ENCODE peak calls at places on chromosomes 4 and X, in six cellular contexts. One of them, this sample, is unnamed.

GRCh38 chr4:130029442-130029841 is 933.5 kb downstream of the C4orf33 start:
- DNase-seq in stomach: no peak
- DNase-seq in HAP-1: no peak
- DNase-seq in MM.1S: no peak
- DNase-seq in mesendoderm: peak; percentile 87
- DNase-seq in PC-3: no peak
- DNase-seq in this sample: no peak

GRCh38 chr4:152696764-152697250 is 17.0 kb upstream of the TMEM154 start:
- DNase-seq in PC-3: peak; percentile 82
- DNase-seq in stomach: peak; percentile 30
- DNase-seq in mesendoderm: no peak
- DNase-seq in HAP-1: no peak
- DNase-seq in MM.1S: peak; percentile 90
- DNase-seq in this sample: no peak

GRCh38 chr4:108900018-108900417 is 137.2 kb upstream of the ETNPPL start:
- DNase-seq in HAP-1: peak; percentile 22
- DNase-seq in MM.1S: no peak
- DNase-seq in stomach: no peak
- DNase-seq in mesendoderm: peak; percentile 76
- DNase-seq in PC-3: no peak
- DNase-seq in this sample: no peak

GRCh38 chr4:88104902-88105610 is 53.4 kb downstream of the ABCG2 start:
- DNase-seq in MM.1S: no peak
- DNase-seq in stomach: no peak
- DNase-seq in HAP-1: no peak
- DNase-seq in mesendoderm: no peak
- DNase-seq in PC-3: peak; percentile 91
- DNase-seq in this sample: no peak

GRCh38 chr4:136811496-136812077 is 720.7 kb downstream of the PCDH18 start:
- DNase-seq in MM.1S: no peak
- DNase-seq in HAP-1: no peak
- DNase-seq in mesendoderm: no peak
- DNase-seq in stomach: no peak
- DNase-seq in PC-3: no peak
- DNase-seq in this sample: no peak

GRCh38 chr4:518569-519083 is 19.6 kb downstream of the PIGG start:
- DNase-seq in PC-3: no peak
- DNase-seq in stomach: no peak
- DNase-seq in HAP-1: no peak
- DNase-seq in mesendoderm: no peak
- DNase-seq in MM.1S: no peak
- DNase-seq in this sample: no peak

GRCh38 chr4:174669278-174669677 is 147.0 kb upstream of the HPGD start:
- DNase-seq in mesendoderm: no peak
- DNase-seq in PC-3: peak; percentile 89
- DNase-seq in MM.1S: no peak
- DNase-seq in HAP-1: no peak
- DNase-seq in stomach: no peak
- DNase-seq in this sample: no peak

GRCh38 chr4:89023140-89023539 is 33.8 kb downstream of the FAM13A start:
- DNase-seq in stomach: no peak
- DNase-seq in mesendoderm: no peak
- DNase-seq in MM.1S: no peak
- DNase-seq in HAP-1: no peak
- DNase-seq in PC-3: no peak
- DNase-seq in this sample: no peak

GRCh38 chrX:123833387-123833786 is 26.5 kb upstream of the XIAP start:
- DNase-seq in PC-3: peak; percentile 83
- DNase-seq in HAP-1: peak; percentile 81
- DNase-seq in stomach: peak; percentile 64
- DNase-seq in MM.1S: peak; percentile 63
- DNase-seq in mesendoderm: peak; percentile 60
- DNase-seq in this sample: no peak

GRCh38 chr4:78610546-78611214 is 59.1 kb downstream of the ANXA3 start:
- DNase-seq in PC-3: no peak
- DNase-seq in mesendoderm: no peak
- DNase-seq in HAP-1: no peak
- DNase-seq in stomach: no peak
- DNase-seq in MM.1S: peak; percentile 74
- DNase-seq in this sample: no peak

GRCh38 chrX:15873566-15873965 is 19.0 kb upstream of the AP1S2 start:
- DNase-seq in mesendoderm: no peak
- DNase-seq in PC-3: no peak
- DNase-seq in MM.1S: no peak
- DNase-seq in stomach: no peak
- DNase-seq in HAP-1: no peak
- DNase-seq in this sample: no peak

GRCh38 chr4:141169391-141169790 is 36.1 kb upstream of the RNF150 start:
- DNase-seq in MM.1S: no peak
- DNase-seq in HAP-1: no peak
- DNase-seq in mesendoderm: no peak
- DNase-seq in stomach: no peak
- DNase-seq in PC-3: no peak
- DNase-seq in this sample: no peak

GRCh38 chr4:55251352-55251751 is 94.7 kb upstream of the SRD5A3 start:
- DNase-seq in PC-3: no peak
- DNase-seq in HAP-1: no peak
- DNase-seq in MM.1S: no peak
- DNase-seq in stomach: no peak
- DNase-seq in mesendoderm: peak; percentile 35
- DNase-seq in this sample: no peak

GRCh38 chrX:2500681-2501151 is at the start of the genes DHRSX and ZBED1:
- DNase-seq in mesendoderm: peak; percentile 48
- DNase-seq in PC-3: peak; percentile 9
- DNase-seq in HAP-1: peak; percentile 9
- DNase-seq in MM.1S: peak; percentile 27
- DNase-seq in stomach: peak; percentile 51
- DNase-seq in this sample: no peak

GRCh38 chrX:71098302-71098701 is 2.7 kb downstream of the FOXO4 start:
- DNase-seq in HAP-1: peak; percentile 39
- DNase-seq in stomach: peak; percentile 60
- DNase-seq in PC-3: peak; percentile 42
- DNase-seq in mesendoderm: peak; percentile 56
- DNase-seq in MM.1S: peak; percentile 55
- DNase-seq in this sample: no peak

GRCh38 chrX:46125139-46125538 is 420.1 kb downstream of the ZNF674 start:
- DNase-seq in MM.1S: peak; percentile 6
- DNase-seq in stomach: no peak
- DNase-seq in HAP-1: no peak
- DNase-seq in PC-3: no peak
- DNase-seq in mesendoderm: no peak
- DNase-seq in this sample: no peak

GRCh38 chr4:72318771-72319170 is 250.2 kb downstream of the ADAMTS3 start:
- DNase-seq in HAP-1: no peak
- DNase-seq in MM.1S: no peak
- DNase-seq in mesendoderm: no peak
- DNase-seq in PC-3: peak; percentile 75
- DNase-seq in stomach: no peak
- DNase-seq in this sample: no peak

GRCh38 chrX:42776195-42776594 is 1.8 kb downstream of the PPP1R2C start:
- DNase-seq in HAP-1: no peak
- DNase-seq in PC-3: no peak
- DNase-seq in mesendoderm: peak; percentile 11
- DNase-seq in stomach: no peak
- DNase-seq in MM.1S: no peak
- DNase-seq in this sample: no peak

GRCh38 chr4:113394730-113395530 is 345.5 kb downstream of the ANK2 start:
- DNase-seq in HAP-1: peak; percentile 68
- DNase-seq in PC-3: peak; percentile 92
- DNase-seq in stomach: peak; percentile 37
- DNase-seq in MM.1S: peak; percentile 83
- DNase-seq in mesendoderm: peak; percentile 87
- DNase-seq in this sample: no peak

GRCh38 chr4:39232100-39232499 is 49.8 kb downstream of the WDR19 start:
- DNase-seq in stomach: no peak
- DNase-seq in MM.1S: no peak
- DNase-seq in PC-3: no peak
- DNase-seq in HAP-1: no peak
- DNase-seq in mesendoderm: no peak
- DNase-seq in this sample: no peak

GRCh38 chr4:137307806-137308205 is 224.5 kb downstream of the PCDH18 start:
- DNase-seq in HAP-1: no peak
- DNase-seq in MM.1S: no peak
- DNase-seq in PC-3: peak; percentile 33
- DNase-seq in mesendoderm: no peak
- DNase-seq in stomach: no peak
- DNase-seq in this sample: no peak

GRCh38 chr4:105895324-105895608 is at the start of gene NPNT:
- DNase-seq in stomach: no peak
- DNase-seq in mesendoderm: no peak
- DNase-seq in PC-3: peak; percentile 51
- DNase-seq in MM.1S: peak; percentile 73
- DNase-seq in HAP-1: no peak
- DNase-seq in this sample: no peak

GRCh38 chrX:13759152-13759718 is 24.7 kb downstream of the OFD1 start:
- DNase-seq in MM.1S: no peak
- DNase-seq in PC-3: no peak
- DNase-seq in mesendoderm: no peak
- DNase-seq in HAP-1: no peak
- DNase-seq in stomach: no peak
- DNase-seq in this sample: no peak

GRCh38 chr4:39096847-39097246 is 34.8 kb downstream of the KLHL5 start:
- DNase-seq in stomach: no peak
- DNase-seq in MM.1S: no peak
- DNase-seq in PC-3: no peak
- DNase-seq in HAP-1: no peak
- DNase-seq in mesendoderm: no peak
- DNase-seq in this sample: no peak

DNA sequence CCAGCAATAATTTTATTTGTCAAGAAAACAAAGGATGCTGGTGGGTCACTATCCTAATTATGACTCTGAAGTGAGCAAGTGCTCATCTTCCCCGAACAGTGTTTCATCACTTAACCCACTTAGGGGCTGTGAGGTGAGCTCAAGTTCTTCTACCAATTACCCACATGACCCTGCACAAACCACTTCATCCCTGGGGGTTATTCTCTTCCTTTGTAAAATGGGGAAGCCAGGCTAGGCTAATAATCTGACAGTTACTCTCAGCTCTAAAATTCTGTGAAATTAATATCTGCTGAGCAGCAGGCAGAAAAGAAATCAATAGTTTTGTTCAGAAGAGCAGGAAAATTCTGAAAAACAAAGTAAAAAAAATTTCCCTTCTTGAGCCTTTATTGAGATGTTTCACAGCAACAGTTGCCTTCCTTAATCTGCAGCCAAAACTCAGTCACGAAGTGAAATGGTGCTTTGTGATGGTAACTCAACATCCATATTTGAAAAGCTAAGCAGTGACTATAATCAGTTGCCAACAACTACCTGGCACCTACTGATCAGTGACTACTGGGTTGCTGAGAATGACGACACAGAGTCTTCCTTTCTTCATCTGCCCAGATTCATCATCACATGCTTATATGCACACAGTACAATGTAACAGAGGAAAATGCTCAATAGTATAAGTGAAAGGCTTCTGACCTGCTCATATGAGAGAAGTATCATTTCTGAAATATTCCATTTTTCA is 24.1 kb downstream of the ATP8A1 start:
- DNase-seq in PC-3: no peak
- DNase-seq in stomach: no peak
- DNase-seq in MM.1S: no peak
- DNase-seq in HAP-1: no peak
- DNase-seq in mesendoderm: no peak
- DNase-seq in this sample: no peak
- H3K4me1 ChIP-seq in PC-3: peaks cover 20% of the 10 kb centered on the region
- H3K4me1 ChIP-seq in stomach: peaks cover 9% of the 10 kb centered on the region
- H3K4me1 ChIP-seq in MM.1S: peaks cover 14% of the 10 kb centered on the region
- H3K4me1 ChIP-seq in HAP-1: peaks cover 10% of the 10 kb centered on the region
- H3K4me1 ChIP-seq in mesendoderm: peaks cover 3% of the 10 kb centered on the region
- H3K4me1 ChIP-seq in this sample: no peaks in the 10 kb centered on the region

GRCh38 chrX:53547668-53548067 is 113.5 kb upstream of the HSD17B10 start:
- DNase-seq in PC-3: no peak
- DNase-seq in mesendoderm: no peak
- DNase-seq in MM.1S: no peak
- DNase-seq in HAP-1: no peak
- DNase-seq in stomach: no peak
- DNase-seq in this sample: no peak
- H3K36me3 ChIP-seq in PC-3: peaks cover 79% of the 10 kb centered on the region
- H3K36me3 ChIP-seq in mesendoderm: peaks cover 12% of the 10 kb centered on the region
- H3K36me3 ChIP-seq in MM.1S: no peaks in the 10 kb centered on the region
- H3K36me3 ChIP-seq in HAP-1: peaks cover 100% of the 10 kb centered on the region
- H3K36me3 ChIP-seq in stomach: peaks cover 99% of the 10 kb centered on the region
- H3K36me3 ChIP-seq in this sample: peaks cover 77% of the 10 kb centered on the region

GRCh38 chr4:150007512-150007911 is 70.7 kb upstream of the DCLK2 start:
- DNase-seq in PC-3: peak; percentile 27
- DNase-seq in HAP-1: no peak
- DNase-seq in stomach: no peak
- DNase-seq in mesendoderm: peak; percentile 89
- DNase-seq in MM.1S: no peak
- DNase-seq in this sample: no peak
- H3K4me1 ChIP-seq in PC-3: no peaks in the 10 kb centered on the region
- H3K4me1 ChIP-seq in HAP-1: peaks cover under 1% of the 10 kb centered on the region
- H3K4me1 ChIP-seq in stomach: no peaks in the 10 kb centered on the region
- H3K4me1 ChIP-seq in mesendoderm: peaks cover 4% of the 10 kb centered on the region
- H3K4me1 ChIP-seq in MM.1S: no peaks in the 10 kb centered on the region
- H3K4me1 ChIP-seq in this sample: no peaks in the 10 kb centered on the region

DNA sequence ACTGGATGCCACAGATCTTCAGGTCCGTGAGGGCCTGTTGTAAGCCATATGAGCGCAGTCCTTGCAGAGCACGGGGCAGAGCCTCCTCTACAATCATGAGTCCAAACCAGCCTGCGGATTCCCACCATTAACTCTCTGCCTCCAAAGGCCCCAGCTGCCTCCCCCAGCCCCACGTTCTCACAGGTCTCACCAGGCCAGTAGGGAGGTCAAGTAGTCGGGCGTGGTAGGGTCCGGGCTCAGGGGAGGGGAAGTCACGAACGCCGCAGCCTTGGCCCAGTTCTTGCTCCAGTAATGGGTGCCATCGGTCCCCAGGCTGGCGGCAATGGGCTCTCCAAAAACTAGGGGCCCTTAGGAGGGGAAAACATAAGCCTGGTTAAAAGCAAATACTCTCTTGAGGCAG is 53.6 kb downstream of the CRMP1 start:
- DNase-seq in MM.1S: no peak
- DNase-seq in stomach: no peak
- DNase-seq in PC-3: no peak
- DNase-seq in mesendoderm: no peak
- DNase-seq in HAP-1: no peak
- DNase-seq in this sample: peak; percentile 45
- H3K36me3 ChIP-seq in MM.1S: no peaks in the 10 kb centered on the region
- H3K36me3 ChIP-seq in stomach: no peaks in the 10 kb centered on the region
- H3K36me3 ChIP-seq in PC-3: no peaks in the 10 kb centered on the region
- H3K36me3 ChIP-seq in mesendoderm: peaks cover 31% of the 10 kb centered on the region
- H3K36me3 ChIP-seq in HAP-1: peaks cover 84% of the 10 kb centered on the region
- H3K36me3 ChIP-seq in this sample: no peaks in the 10 kb centered on the region

GRCh38 chr4:53205970-53206369 is 159.9 kb downstream of the SCFD2 start:
- DNase-seq in MM.1S: no peak
- DNase-seq in stomach: no peak
- DNase-seq in PC-3: peak; percentile 50
- DNase-seq in mesendoderm: no peak
- DNase-seq in HAP-1: no peak
- DNase-seq in this sample: no peak
- H3K4me1 ChIP-seq in MM.1S: no peaks in the 10 kb centered on the region
- H3K4me1 ChIP-seq in stomach: no peaks in the 10 kb centered on the region
- H3K4me1 ChIP-seq in PC-3: peaks cover 17% of the 10 kb centered on the region
- H3K4me1 ChIP-seq in mesendoderm: no peaks in the 10 kb centered on the region
- H3K4me1 ChIP-seq in HAP-1: peaks cover 10% of the 10 kb centered on the region
- H3K4me1 ChIP-seq in this sample: no peaks in the 10 kb centered on the region

DNA sequence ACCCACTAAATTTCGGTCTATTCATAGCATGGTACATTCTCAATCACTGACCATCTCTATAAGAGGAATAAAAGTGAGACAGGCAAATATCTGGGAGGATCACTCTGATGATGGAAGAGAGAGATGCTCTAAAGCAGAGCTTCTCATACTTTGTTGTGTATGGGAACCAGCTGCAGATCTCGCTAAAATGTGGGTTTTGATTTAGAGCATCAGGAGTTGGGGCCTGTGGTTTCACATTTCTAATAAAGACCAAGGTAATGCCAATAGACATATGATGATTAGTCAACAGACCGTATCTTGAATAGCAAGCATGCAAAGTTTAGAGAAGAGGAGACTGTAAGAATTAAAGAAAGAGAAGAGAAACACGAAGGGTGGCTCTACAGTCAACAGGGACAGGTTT is 107.4 kb upstream of the FTHL17 start:
- DNase-seq in stomach: no peak
- DNase-seq in mesendoderm: no peak
- DNase-seq in MM.1S: no peak
- DNase-seq in HAP-1: no peak
- DNase-seq in PC-3: no peak
- DNase-seq in this sample: no peak
- H3K36me3 ChIP-seq in stomach: no peaks in the 10 kb centered on the region
- H3K36me3 ChIP-seq in mesendoderm: no peaks in the 10 kb centered on the region
- H3K36me3 ChIP-seq in MM.1S: no peaks in the 10 kb centered on the region
- H3K36me3 ChIP-seq in HAP-1: peaks cover 2% of the 10 kb centered on the region
- H3K36me3 ChIP-seq in PC-3: no peaks in the 10 kb centered on the region
- H3K36me3 ChIP-seq in this sample: no peaks in the 10 kb centered on the region